ENCODE peak calls at places on chromosome 20, in seven cellular contexts. V is uterus, E is MM.1S, A is fibroblast of mammary gland, W is type B pancreatic cell, J is foreskin fibroblast, R is omental fat pad. M is an unnamed sample.
A peak's percentile ranks its signal among the peaks of the same experiment; 100 is the strongest.

GRCh38 chr20:2986466-2986865 is 57.0 kb upstream of the GNRH2 start:
- DNase-seq in V (no peak), E (no peak), A (peak; percentile 85), W (no peak), J (peak; percentile 84), R (no peak), M (no peak)

GRCh38 chr20:50054626-50055511 is 58.1 kb downstream of the UBE2V1 start:
- DNase-seq in V (no peak), E (no peak), A (peak; percentile 42), W (peak; percentile 83), J (peak; percentile 83), R (no peak), M (no peak)

GRCh38 chr20:33680681-33681080 is 5.5 kb downstream of the E2F1 start:
- DNase-seq in V (no peak), E (peak; percentile 5), A (peak; percentile 53), W (no peak), J (peak; percentile 62), R (no peak), M (no peak)

GRCh38 chr20:18287546-18287914 is 797 bp upstream of the ZNF133 start:
- DNase-seq in V (peak; percentile 16), E (no peak), A (no peak), W (no peak), J (no peak), R (no peak), M (no peak)

GRCh38 chr20:49276895-49277785 is 717 bp downstream of the ZNFX1 start:
- DNase-seq in V (no peak), E (no peak), A (no peak), W (no peak), J (peak; percentile 41), R (no peak), M (peak; percentile 41)

GRCh38 chr20:16098890-16099639 is 474.2 kb downstream of the KIF16B start:
- DNase-seq in V (no peak), E (no peak), A (peak; percentile 22), W (no peak), J (peak; percentile 4), R (no peak), M (no peak)

GRCh38 chr20:52859156-52859887 is 112.8 kb upstream of the TSHZ2 start:
- DNase-seq in V (peak; percentile 20), E (no peak), A (peak; percentile 82), W (no peak), J (peak; percentile 19), R (peak; percentile 45), M (no peak)

GRCh38 chr20:50129662-50130345 is 16.9 kb upstream of the UBE2V1 start:
- DNase-seq in V (no peak), E (no peak), A (no peak), W (no peak), J (no peak), R (no peak), M (no peak)

GRCh38 chr20:45358282-45359068 is 4.5 kb upstream of the SYS1 start:
- DNase-seq in V (peak; percentile 94), E (no peak), A (peak; percentile 91), W (no peak), J (peak; percentile 85), R (no peak), M (no peak)

GRCh38 chr20:7926767-7927166 is 13.5 kb downstream of the HAO1 start:
- DNase-seq in V (no peak), E (peak; percentile 41), A (peak; percentile 55), W (no peak), J (peak; percentile 79), R (no peak), M (no peak)

GRCh38 chr20:51497542-51498467 is 44.7 kb downstream of the NFATC2 start:
- DNase-seq in V (peak; percentile 38), E (no peak), A (no peak), W (no peak), J (no peak), R (no peak), M (peak; percentile 78)

GRCh38 chr20:44790994-44791393 is 19.4 kb downstream of the RIMS4 start:
- DNase-seq in V (no peak), E (no peak), A (no peak), W (no peak), J (no peak), R (no peak), M (no peak)

GRCh38 chr20:20034486-20034885 is 17.3 kb downstream of the NAA20 start:
- DNase-seq in V (peak; percentile 71), E (no peak), A (no peak), W (no peak), J (no peak), R (no peak), M (no peak)

GRCh38 chr20:11229772-11230171 is 556.0 kb upstream of the JAG1 start:
- DNase-seq in V (peak; percentile 32), E (no peak), A (peak; percentile 89), W (no peak), J (peak; percentile 96), R (no peak), M (no peak)

GRCh38 chr20:51583499-51583898 is 41.0 kb upstream of the NFATC2 start:
- DNase-seq in V (no peak), E (no peak), A (no peak), W (no peak), J (no peak), R (no peak), M (no peak)

GRCh38 chr20:44074252-44075151 is 112.5 kb downstream of the JPH2 start:
- DNase-seq in V (peak; percentile 1), E (no peak), A (peak; percentile 75), W (peak; percentile 32), J (peak; percentile 74), R (no peak), M (no peak)

GRCh38 chr20:7379621-7380220 is 560.5 kb downstream of the HAO1 start:
- DNase-seq in V (no peak), E (no peak), A (peak; percentile 2), W (no peak), J (peak; percentile 40), R (no peak), M (no peak)

GRCh38 chr20:16104783-16105182 is 468.5 kb downstream of the KIF16B start:
- DNase-seq in V (no peak), E (no peak), A (no peak), W (no peak), J (no peak), R (no peak), M (no peak)

GRCh38 chr20:34061695-34062094 is 50.3 kb downstream of the EIF2S2 start:
- DNase-seq in V (no peak), E (no peak), A (no peak), W (no peak), J (no peak), R (no peak), M (no peak)

GRCh38 chr20:1734269-1734858 is 76.8 kb upstream of the SIRPG start:
- DNase-seq in V (no peak), E (peak; percentile 67), A (peak; percentile 40), W (no peak), J (peak; percentile 8), R (no peak), M (peak; percentile 62)
- TF ChIP-seq CTCF in V (no peak), E (peak; percentile 69), A (no peak), W (no peak), J (no peak), R (no peak), M (peak; percentile 9)

DNA sequence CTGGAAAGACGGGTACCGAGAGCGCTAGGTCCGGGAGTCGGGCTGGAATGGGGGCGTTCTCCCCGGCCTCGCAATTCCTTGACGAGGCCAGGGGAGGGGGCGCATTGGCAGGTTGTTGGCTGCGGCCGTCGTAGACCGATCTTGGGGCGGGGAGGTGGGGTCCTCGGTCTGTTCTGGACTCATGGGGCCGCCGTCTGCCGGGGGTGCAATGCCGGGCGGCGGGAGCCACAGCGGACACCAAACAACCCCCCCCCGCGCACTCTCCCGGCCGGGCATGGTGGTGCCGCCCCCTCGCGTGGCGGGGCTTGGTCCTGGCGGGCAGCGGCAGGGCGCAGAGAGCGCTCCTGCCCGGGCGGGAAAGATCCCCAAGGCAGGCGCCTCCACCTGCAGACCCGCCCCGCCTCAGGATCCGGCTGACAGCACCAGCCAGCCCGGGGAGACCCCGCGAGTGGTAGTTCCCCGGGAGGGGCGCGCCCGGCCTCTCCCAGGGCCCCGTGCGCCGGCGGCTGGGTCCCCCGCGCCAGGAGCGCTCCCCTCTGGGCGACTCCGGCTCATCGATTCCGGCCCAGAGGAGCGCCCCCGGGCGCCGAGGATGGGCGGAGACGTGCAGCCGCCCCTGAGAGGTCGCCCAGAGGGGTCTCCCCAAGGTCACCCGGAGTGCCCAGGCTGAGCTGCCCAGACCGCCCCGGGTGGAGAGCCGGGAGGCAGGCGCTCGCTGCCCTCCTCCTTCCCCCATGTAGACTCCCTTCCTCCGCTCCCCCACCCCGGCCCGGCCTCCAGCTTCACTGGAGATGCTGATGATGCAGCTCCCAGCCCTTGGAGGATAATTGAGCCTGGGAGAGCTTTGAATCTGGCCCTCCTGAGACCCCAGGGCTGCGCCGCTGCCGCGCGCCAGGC is 709 bp downstream of the PPP1R16B start:
- DNase-seq in V (no peak), E (peak; percentile 51), A (no peak), W (no peak), J (peak; percentile 24), R (no peak), M (peak; percentile 67)
- TF ChIP-seq CTCF in V (no peak), E (peak; percentile 8), A (no peak), W (no peak), J (no peak), R (no peak), M (peak; percentile 45)

DNA sequence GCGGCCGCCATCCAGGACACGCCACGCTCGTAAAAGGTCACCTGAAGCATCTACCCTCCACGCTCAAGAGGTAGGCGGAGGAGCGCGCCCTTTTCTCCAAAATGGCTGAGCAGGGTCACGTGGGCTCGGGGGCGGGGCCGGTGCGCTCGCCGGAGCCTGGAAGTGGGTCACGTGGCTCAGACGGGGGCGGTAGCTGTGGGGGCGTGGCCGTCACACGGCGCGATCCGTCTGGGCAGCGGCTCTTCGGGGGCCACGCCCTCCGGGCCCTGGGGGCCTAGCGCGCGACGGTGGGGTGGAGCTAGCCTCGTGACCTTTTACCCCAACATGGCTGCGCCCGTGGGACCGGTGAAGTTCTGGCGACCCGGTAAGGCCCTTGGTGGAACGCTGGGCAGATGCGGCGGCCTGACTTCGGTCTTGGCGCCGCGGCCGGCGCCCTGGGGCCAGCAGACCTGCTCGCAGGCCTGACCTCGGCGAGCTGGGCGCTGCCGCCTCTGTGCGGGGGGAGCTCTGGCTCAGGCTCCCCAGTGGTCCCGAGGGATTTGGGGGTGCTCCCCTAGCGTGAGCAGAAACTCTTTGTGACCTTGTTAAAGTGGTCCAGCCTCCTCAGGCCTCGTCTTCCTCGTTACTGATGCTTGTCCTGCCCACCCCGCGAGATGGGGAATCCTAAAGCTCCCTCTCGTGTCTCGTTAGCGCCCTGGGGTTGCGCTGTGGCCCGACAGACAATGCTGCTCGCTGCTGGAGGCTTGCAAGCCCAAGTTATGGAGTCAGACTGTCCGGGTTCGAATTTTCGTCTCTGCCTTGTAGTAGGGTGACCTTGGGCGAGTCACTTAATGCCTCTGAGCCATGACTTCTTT is at the start of gene DHX35:
- DNase-seq in V (peak; percentile 97), E (peak; percentile 98), A (peak; percentile 94), W (peak; percentile 99), J (peak; percentile 99), R (peak; percentile 94), M (peak; percentile 99)
- TF ChIP-seq CTCF in V (peak; percentile 5), E (peak; percentile 55), A (peak; percentile 40), W (no peak), J (peak; percentile 33), R (no peak), M (peak; percentile 34)

DNA sequence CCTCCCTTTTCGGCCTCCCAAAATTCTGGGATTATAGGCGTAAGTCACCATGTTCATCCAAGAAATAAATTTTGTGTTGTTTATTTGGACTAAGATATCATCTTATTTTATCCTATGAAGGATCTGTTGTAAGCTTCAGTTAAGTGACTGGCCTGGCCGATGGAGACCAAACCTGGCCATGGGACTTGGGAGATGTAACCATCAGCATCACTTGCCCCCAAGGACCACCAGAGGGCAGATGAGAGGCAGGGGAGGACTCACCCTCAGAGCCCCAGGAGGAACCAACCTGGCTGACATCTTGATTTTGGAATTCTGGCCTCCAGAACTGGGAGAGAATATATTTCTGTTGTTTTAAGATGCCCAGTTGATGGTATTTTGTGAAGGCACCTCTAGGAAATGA is 266.7 kb downstream of the CDH26 start:
- DNase-seq in V (no peak), E (peak; percentile 21), A (peak; percentile 41), W (no peak), J (peak; percentile 32), R (no peak), M (no peak)
- TF ChIP-seq CTCF in V (no peak), E (peak; percentile 56), A (peak; percentile 71), W (peak; percentile 73), J (peak; percentile 47), R (no peak), M (no peak)

M was measured in GM20000.